ENCODE peak calls at places on chromosomes 12 and 14, in four cellular contexts. One of them, this sample, is unnamed. For H3K27me3 and H3K4me1, the result is how much of the 10 kb centered on the place peaks cover.

GRCh38 chr12:57603758-57604453 is 718 bp upstream of the DTX3 start:
- DNase-seq in cardiac muscle cell: peak
- DNase-seq in PC-3: peak
- DNase-seq in left ventricle myocardium inferior: peak
- DNase-seq in this sample: no peak

GRCh38 chr14:73153272-73153671 is 17.0 kb downstream of the PSEN1 start:
- DNase-seq in cardiac muscle cell: peak
- DNase-seq in PC-3: no peak
- DNase-seq in left ventricle myocardium inferior: no peak
- DNase-seq in this sample: no peak

GRCh38 chr14:22602853-22603252 is 4.8 kb downstream of the ABHD4 start:
- DNase-seq in left ventricle myocardium inferior: no peak
- DNase-seq in PC-3: peak
- DNase-seq in cardiac muscle cell: no peak
- DNase-seq in this sample: no peak

GRCh38 chr14:38187475-38187874 is 20.2 kb upstream of the SSTR1 start:
- DNase-seq in PC-3: peak
- DNase-seq in cardiac muscle cell: no peak
- DNase-seq in left ventricle myocardium inferior: no peak
- DNase-seq in this sample: no peak

GRCh38 chr12:120540445-120540844 is 6.3 kb downstream of the RNF10 start:
- DNase-seq in PC-3: no peak
- DNase-seq in cardiac muscle cell: peak
- DNase-seq in left ventricle myocardium inferior: no peak
- DNase-seq in this sample: no peak

GRCh38 chr12:47419500-47419899 is 286.3 kb downstream of the RPAP3 start:
- DNase-seq in cardiac muscle cell: no peak
- DNase-seq in PC-3: no peak
- DNase-seq in left ventricle myocardium inferior: no peak
- DNase-seq in this sample: no peak

GRCh38 chr14:53953002-53953827 is 3.4 kb downstream of the BMP4 start:
- DNase-seq in left ventricle myocardium inferior: peak
- DNase-seq in cardiac muscle cell: peak
- DNase-seq in PC-3: peak
- DNase-seq in this sample: peak

GRCh38 chr12:76085159-76085868 is 829 bp upstream of the NAP1L1 start:
- DNase-seq in PC-3: no peak
- DNase-seq in cardiac muscle cell: peak
- DNase-seq in left ventricle myocardium inferior: no peak
- DNase-seq in this sample: no peak

GRCh38 chr12:60112778-60113177 is 516.9 kb downstream of the SLC16A7 start:
- DNase-seq in left ventricle myocardium inferior: no peak
- DNase-seq in PC-3: peak
- DNase-seq in cardiac muscle cell: no peak
- DNase-seq in this sample: no peak

GRCh38 chr14:85247071-85247470 is 282.9 kb upstream of the FLRT2 start:
- DNase-seq in left ventricle myocardium inferior: no peak
- DNase-seq in cardiac muscle cell: no peak
- DNase-seq in PC-3: no peak
- DNase-seq in this sample: no peak

GRCh38 chr12:113136990-113137511 is 1.5 kb upstream of the RASAL1 start:
- DNase-seq in cardiac muscle cell: no peak
- DNase-seq in PC-3: no peak
- DNase-seq in left ventricle myocardium inferior: no peak
- DNase-seq in this sample: peak

GRCh38 chr14:70955543-70956480 is 48.6 kb downstream of the PCNX1 start:
- DNase-seq in cardiac muscle cell: peak
- DNase-seq in PC-3: peak
- DNase-seq in left ventricle myocardium inferior: no peak
- DNase-seq in this sample: no peak

GRCh38 chr12:123532808-123533649 is 490 bp downstream of the RILPL1 start:
- DNase-seq in cardiac muscle cell: peak
- DNase-seq in left ventricle myocardium inferior: peak
- DNase-seq in PC-3: peak
- DNase-seq in this sample: peak

GRCh38 chr12:49960474-49961110 is 1.1 kb upstream of the AQP5 start:
- DNase-seq in left ventricle myocardium inferior: no peak
- DNase-seq in PC-3: no peak
- DNase-seq in cardiac muscle cell: no peak
- DNase-seq in this sample: no peak

GRCh38 chr12:121579190-121579791 is 1.5 kb downstream of the KDM2B start:
- DNase-seq in left ventricle myocardium inferior: peak
- DNase-seq in cardiac muscle cell: no peak
- DNase-seq in PC-3: peak
- DNase-seq in this sample: peak

GRCh38 chr12:114692558-114693531 is 8.9 kb upstream of the TBX3 start:
- DNase-seq in cardiac muscle cell: no peak
- DNase-seq in PC-3: peak
- DNase-seq in left ventricle myocardium inferior: no peak
- DNase-seq in this sample: no peak
- H3K27me3 ChIP-seq in cardiac muscle cell: half or more
- H3K27me3 ChIP-seq in PC-3: under half
- H3K27me3 ChIP-seq in left ventricle myocardium inferior: half or more
- H3K27me3 ChIP-seq in this sample: under half

GRCh38 chr12:10365716-10366433 is 24.0 kb downstream of the KLRK1 start:
- DNase-seq in cardiac muscle cell: peak
- DNase-seq in PC-3: peak
- DNase-seq in left ventricle myocardium inferior: no peak
- DNase-seq in this sample: no peak
- H3K4me1 ChIP-seq in cardiac muscle cell: under half
- H3K4me1 ChIP-seq in PC-3: under half
- H3K4me1 ChIP-seq in left ventricle myocardium inferior: under half
- H3K4me1 ChIP-seq in this sample: under half

GRCh38 chr14:101440511-101440910 is 120.8 kb upstream of the DIO3 start:
- DNase-seq in left ventricle myocardium inferior: no peak
- DNase-seq in PC-3: no peak
- DNase-seq in cardiac muscle cell: no peak
- DNase-seq in this sample: no peak

GRCh38 chr14:101435546-101435945 is 125.7 kb upstream of the DIO3 start:
- DNase-seq in cardiac muscle cell: no peak
- DNase-seq in PC-3: no peak
- DNase-seq in left ventricle myocardium inferior: no peak
- DNase-seq in this sample: no peak
- H3K27me3 ChIP-seq in cardiac muscle cell: under half
- H3K27me3 ChIP-seq in PC-3: under half
- H3K27me3 ChIP-seq in left ventricle myocardium inferior: half or more
- H3K27me3 ChIP-seq in this sample: under half

GRCh38 chr12:3834774-3835173 is 38.4 kb downstream of the PARP11 start:
- DNase-seq in cardiac muscle cell: no peak
- DNase-seq in PC-3: no peak
- DNase-seq in left ventricle myocardium inferior: no peak
- DNase-seq in this sample: no peak
- H3K4me1 ChIP-seq in cardiac muscle cell: under half
- H3K4me1 ChIP-seq in PC-3: under half
- H3K4me1 ChIP-seq in left ventricle myocardium inferior: under half
- H3K4me1 ChIP-seq in this sample: under half

GRCh38 chr12:106743270-106743988 is 31.1 kb upstream of the RIC8B start:
- DNase-seq in cardiac muscle cell: no peak
- DNase-seq in PC-3: no peak
- DNase-seq in left ventricle myocardium inferior: no peak
- DNase-seq in this sample: no peak

GRCh38 chr12:106744600-106744999 is 29.9 kb upstream of the RIC8B start:
- DNase-seq in PC-3: no peak
- DNase-seq in left ventricle myocardium inferior: no peak
- DNase-seq in cardiac muscle cell: no peak
- DNase-seq in this sample: no peak

GRCh38 chr12:106747973-106748436 is 26.5 kb upstream of the RIC8B start:
- DNase-seq in cardiac muscle cell: no peak
- DNase-seq in left ventricle myocardium inferior: no peak
- DNase-seq in PC-3: no peak
- DNase-seq in this sample: no peak

GRCh38 chr12:106741247-106741646 is 33.2 kb upstream of the RIC8B start:
- DNase-seq in left ventricle myocardium inferior: no peak
- DNase-seq in cardiac muscle cell: no peak
- DNase-seq in PC-3: no peak
- DNase-seq in this sample: no peak

GRCh38 chr12:106745181-106745745 is 29.2 kb upstream of the RIC8B start:
- DNase-seq in PC-3: no peak
- DNase-seq in left ventricle myocardium inferior: no peak
- DNase-seq in cardiac muscle cell: no peak
- DNase-seq in this sample: no peak
- H3K27me3 ChIP-seq in PC-3: under half
- H3K27me3 ChIP-seq in left ventricle myocardium inferior: under half
- H3K27me3 ChIP-seq in cardiac muscle cell: under half
- H3K27me3 ChIP-seq in this sample: under half

GRCh38 chr12:642633-643477 is 20.4 kb downstream of the NINJ2 start:
- DNase-seq in PC-3: no peak
- DNase-seq in cardiac muscle cell: peak
- DNase-seq in left ventricle myocardium inferior: peak
- DNase-seq in this sample: peak
- H3K4me1 ChIP-seq in PC-3: under half
- H3K4me1 ChIP-seq in cardiac muscle cell: under half
- H3K4me1 ChIP-seq in left ventricle myocardium inferior: half or more
- H3K4me1 ChIP-seq in this sample: under half

DNA sequence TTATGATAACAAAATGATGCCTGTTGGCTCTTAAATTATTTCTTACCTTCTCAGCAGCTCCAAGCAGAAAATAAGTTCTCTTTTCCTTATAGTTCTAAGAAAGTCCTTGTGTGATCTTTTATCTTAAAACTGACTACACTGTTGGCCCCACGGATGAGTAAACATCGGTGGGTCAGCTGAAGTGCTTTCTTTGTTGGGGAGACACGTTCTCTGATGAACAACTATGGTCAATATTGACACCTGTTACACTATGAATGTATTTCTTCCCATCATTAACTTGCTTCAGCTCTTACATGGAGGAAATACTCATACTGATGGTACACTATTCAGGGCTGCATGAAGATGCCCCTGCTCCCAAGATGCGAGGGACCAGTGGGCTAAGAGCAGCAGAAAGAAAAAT is 110.8 kb upstream of the EEA1 start:
- DNase-seq in cardiac muscle cell: no peak
- DNase-seq in left ventricle myocardium inferior: no peak
- DNase-seq in PC-3: no peak
- DNase-seq in this sample: no peak
- H3K27me3 ChIP-seq in cardiac muscle cell: under half
- H3K27me3 ChIP-seq in left ventricle myocardium inferior: under half
- H3K27me3 ChIP-seq in PC-3: under half
- H3K27me3 ChIP-seq in this sample: under half

DNA sequence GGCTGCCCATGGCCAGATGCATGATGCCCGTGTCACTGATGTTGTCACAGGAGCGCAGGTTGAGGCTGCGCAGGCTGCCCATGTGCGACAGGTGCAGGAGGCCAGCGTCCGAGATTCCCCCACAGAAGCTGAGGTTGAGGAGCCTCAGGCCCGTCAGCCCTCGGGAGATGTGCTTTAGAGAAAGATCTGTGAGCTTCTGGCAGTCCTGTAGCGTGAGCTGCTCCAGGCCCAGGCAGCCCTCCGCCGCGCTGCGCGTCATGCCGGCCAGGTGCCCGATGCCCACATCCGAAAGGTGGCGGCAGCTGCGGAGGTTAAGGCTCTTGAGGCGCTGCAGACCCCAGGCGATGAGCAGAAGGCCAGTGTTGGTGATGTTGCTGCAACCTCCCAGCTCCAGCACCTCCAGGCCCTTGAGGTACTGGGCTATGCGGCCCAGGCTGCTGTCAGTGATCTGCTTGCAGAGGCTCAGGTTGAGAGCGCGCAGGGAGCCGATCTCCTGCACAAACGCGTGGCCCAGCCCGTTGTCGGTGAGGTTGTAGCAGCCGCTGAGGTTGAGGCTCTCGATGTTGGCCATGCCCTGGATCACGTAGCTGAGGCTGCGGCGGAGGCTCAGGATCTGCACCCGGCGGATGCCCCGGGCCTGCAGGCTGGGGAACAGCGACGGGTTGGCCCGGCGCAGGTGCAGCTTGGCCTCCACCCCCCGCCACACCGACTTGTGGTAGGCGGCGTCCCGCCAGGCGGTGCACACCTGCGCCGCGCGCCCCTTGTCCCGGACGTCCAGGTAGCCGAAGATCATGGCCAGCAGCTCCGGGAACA is 943 bp downstream of the FBXL14 start:
- DNase-seq in cardiac muscle cell: no peak
- DNase-seq in PC-3: peak
- DNase-seq in left ventricle myocardium inferior: peak
- DNase-seq in this sample: peak
- H3K4me1 ChIP-seq in cardiac muscle cell: half or more
- H3K4me1 ChIP-seq in PC-3: under half
- H3K4me1 ChIP-seq in left ventricle myocardium inferior: half or more
- H3K4me1 ChIP-seq in this sample: under half